ENCODE peak calls at places on chromosome 3, in eight cellular contexts. N, H, L, Y, B, R, W and Z are unnamed samples.

GRCh38 chr3:196569003-196569516 is 600 bp downstream of the FBXO45 start:
- DNase-seq in N (no peak), H (peak), L (no peak), Y (peak), B (no peak), R (no peak), W (no peak), Z (no peak)

GRCh38 chr3:80384811-80385210 is 617.0 kb upstream of the ROBO1 start:
- DNase-seq in N (no peak), H (no peak), L (no peak), Y (no peak), B (no peak), R (no peak), W (no peak), Z (no peak)

GRCh38 chr3:25537476-25537875 is 109.4 kb downstream of the RARB start:
- DNase-seq in N (no peak), H (no peak), L (no peak), Y (no peak), B (no peak), R (no peak), W (no peak), Z (no peak)

GRCh38 chr3:186598108-186598784 is 14.6 kb upstream of the AHSG start:
- DNase-seq in N (peak), H (no peak), L (no peak), Y (peak), B (no peak), R (no peak), W (no peak), Z (no peak)

GRCh38 chr3:194425399-194425798 is 26.3 kb upstream of the GP5 start:
- DNase-seq in N (no peak), H (no peak), L (no peak), Y (no peak), B (no peak), R (no peak), W (no peak), Z (no peak)

GRCh38 chr3:149706905-149707304 is 45.4 kb downstream of the COMMD2 start:
- DNase-seq in N (no peak), H (peak), L (no peak), Y (peak), B (no peak), R (no peak), W (no peak), Z (peak)

GRCh38 chr3:9837701-9838582 is 5.9 kb downstream of the RPUSD3 start:
- DNase-seq in N (no peak), H (no peak), L (no peak), Y (no peak), B (no peak), R (no peak), W (no peak), Z (no peak)

GRCh38 chr3:192933779-192934456 is 16.3 kb upstream of the MB21D2 start:
- DNase-seq in N (no peak), H (no peak), L (no peak), Y (peak), B (no peak), R (no peak), W (no peak), Z (no peak)

GRCh38 chr3:79864077-79864476 is 96.3 kb upstream of the ROBO1 start:
- DNase-seq in N (no peak), H (no peak), L (no peak), Y (no peak), B (no peak), R (no peak), W (no peak), Z (no peak)

GRCh38 chr3:61569856-61570255 is 8.5 kb downstream of the PTPRG start:
- DNase-seq in N (no peak), H (no peak), L (no peak), Y (no peak), B (no peak), R (no peak), W (no peak), Z (no peak)

GRCh38 chr3:103112273-103112672 is 677.5 kb downstream of the ZPLD1 start:
- DNase-seq in N (no peak), H (no peak), L (no peak), Y (no peak), B (no peak), R (no peak), W (no peak), Z (no peak)

GRCh38 chr3:48504051-48504946 is at the start of gene SHISA5:
- DNase-seq in N (peak), H (peak), L (no peak), Y (peak), B (no peak), R (peak), W (peak), Z (no peak)

GRCh38 chr3:49351521-49352011 is 6.6 kb downstream of the GPX1 start:
- DNase-seq in N (no peak), H (peak), L (peak), Y (peak), B (peak), R (no peak), W (no peak), Z (no peak)

GRCh38 chr3:13570391-13571194 is 21.7 kb downstream of the FBLN2 start:
- DNase-seq in N (no peak), H (no peak), L (no peak), Y (no peak), B (no peak), R (no peak), W (peak), Z (no peak)

GRCh38 chr3:15204005-15204404 is 2.0 kb upstream of the CAPN7 start:
- DNase-seq in N (peak), H (peak), L (no peak), Y (no peak), B (no peak), R (no peak), W (no peak), Z (no peak)

GRCh38 chr3:15206662-15207576 is 873 bp downstream of the CAPN7 start:
- DNase-seq in N (peak), H (peak), L (no peak), Y (peak), B (no peak), R (no peak), W (peak), Z (no peak)

GRCh38 chr3:15205482-15205933 is 538 bp upstream of the CAPN7 start:
- DNase-seq in N (no peak), H (no peak), L (no peak), Y (peak), B (no peak), R (no peak), W (no peak), Z (no peak)

GRCh38 chr3:15207836-15208504 is 1.9 kb downstream of the CAPN7 start:
- DNase-seq in N (no peak), H (no peak), L (no peak), Y (no peak), B (no peak), R (no peak), W (no peak), Z (no peak)

DNA sequence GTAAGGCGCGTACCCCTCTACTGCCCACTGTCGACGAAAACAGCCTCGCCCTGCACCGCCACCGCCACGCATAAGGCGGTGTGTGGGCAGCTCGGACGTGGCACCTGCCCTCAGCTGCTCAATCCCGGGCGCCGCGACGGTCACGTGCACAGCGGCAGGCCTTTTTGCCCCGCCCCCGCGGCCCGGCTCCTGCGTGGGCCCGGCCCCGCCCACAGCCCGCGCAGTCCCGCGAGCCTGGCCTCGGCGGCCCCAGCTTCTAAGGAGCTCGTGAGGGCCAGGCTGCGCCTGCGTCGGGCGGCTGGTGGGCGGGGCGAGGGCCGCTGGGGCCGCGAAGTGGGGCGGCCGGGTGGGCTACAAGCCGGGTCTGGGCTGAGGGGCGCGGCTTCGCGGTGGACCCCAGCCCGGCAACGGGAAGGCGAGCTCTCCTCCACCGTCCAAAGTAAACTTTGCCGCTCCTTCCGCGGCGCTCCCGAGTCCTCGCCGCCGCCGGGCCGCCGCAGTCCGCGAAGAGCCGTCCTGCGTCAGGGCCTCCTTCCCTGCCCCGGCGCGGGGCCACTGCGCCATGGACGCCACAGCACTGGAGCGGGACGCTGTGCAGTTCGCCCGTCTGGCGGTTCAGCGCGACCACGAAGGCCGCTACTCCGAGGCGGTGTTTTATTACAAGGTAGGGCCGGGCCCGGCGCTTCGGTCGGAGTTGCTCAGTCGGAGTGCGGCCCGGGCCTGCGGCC is at the start of gene CAPN7:
- DNase-seq in N (peak), H (peak), L (peak), Y (peak), B (peak), R (peak), W (peak), Z (peak)
- TF ChIP-seq CTCF in N (peak), H (peak), L (peak), Y (peak), B (peak), R (peak), W (peak), Z (peak)

DNA sequence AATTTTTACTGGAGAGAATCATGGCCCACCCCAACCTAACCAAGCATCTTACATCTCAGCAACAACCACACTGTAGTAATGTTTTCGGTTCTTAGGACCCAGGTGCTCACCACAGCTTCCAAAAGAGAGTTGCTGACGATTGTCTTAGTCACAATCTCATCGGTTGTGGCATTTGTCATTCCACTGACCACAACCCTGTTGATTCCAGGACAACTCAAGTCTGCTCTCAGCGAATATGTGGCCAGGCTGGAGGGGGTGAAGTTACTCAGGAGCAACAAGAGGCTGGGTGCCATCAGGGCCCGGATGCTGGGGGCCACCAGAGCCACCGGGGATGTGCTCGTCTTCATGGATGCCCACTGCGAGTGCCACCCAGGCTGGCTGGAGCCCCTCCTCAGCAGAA is 25.9 kb downstream of the GALNT15 start:
- DNase-seq in N (no peak), H (no peak), L (no peak), Y (no peak), B (no peak), R (no peak), W (no peak), Z (no peak)
- H3K4me3 ChIP-seq in N (no peak), H (no peak), L (no peak), Y (no peak), B (no peak), R (no peak), W (no peak), Z (no peak)

GRCh38 chr3:46574881-46575576 is 8.9 kb upstream of the LRRC2 start:
- DNase-seq in N (no peak), H (no peak), L (no peak), Y (no peak), B (no peak), R (no peak), W (no peak), Z (no peak)

GRCh38 chr3:46575577-46576222 is 9.6 kb upstream of the LRRC2 start:
- DNase-seq in N (no peak), H (no peak), L (no peak), Y (no peak), B (no peak), R (no peak), W (no peak), Z (no peak)

GRCh38 chr3:46574263-46574662 is 8.2 kb upstream of the LRRC2 start:
- DNase-seq in N (peak), H (no peak), L (no peak), Y (no peak), B (no peak), R (no peak), W (no peak), Z (no peak)

GRCh38 chr3:46571684-46572083 is 5.6 kb upstream of the LRRC2 start:
- DNase-seq in N (no peak), H (no peak), L (no peak), Y (no peak), B (no peak), R (no peak), W (no peak), Z (no peak)

GRCh38 chr3:46573701-46574100 is 7.6 kb upstream of the LRRC2 start:
- DNase-seq in N (no peak), H (no peak), L (no peak), Y (no peak), B (no peak), R (no peak), W (no peak), Z (no peak)
- TF ChIP-seq CTCF in N (no peak), H (no peak), L (no peak), Y (no peak), B (no peak), R (no peak), W (no peak), Z (no peak)

GRCh38 chr3:37163262-37164020 is 10.9 kb downstream of the LRRFIP2 start:
- DNase-seq in N (no peak), H (peak), L (peak), Y (peak), B (peak), R (no peak), W (no peak), Z (peak)
- H3K4me3 ChIP-seq in N (no peak), H (no peak), L (no peak), Y (no peak), B (no peak), R (no peak), W (no peak), Z (peak)